ENCODE peak calls at places on chromosomes 16 and 17, in six cellular contexts. Q, W, F, L, S and Y are unnamed samples.

GRCh38 chr16:27385398-27385797 is 16.6 kb upstream of the IL21R start:
- DNase-seq in Q (no peak), W (no peak), F (no peak), L (no peak), S (no peak), Y (no peak)

GRCh38 chr16:9134739-9135138 is 43.3 kb downstream of the HAPSTR1 start:
- DNase-seq in Q (peak; percentile 63), W (peak; percentile 38), F (peak; percentile 37), L (peak; percentile 18), S (peak; percentile 63), Y (peak; percentile 22)

GRCh38 chr17:60577147-60577925 is 22.7 kb upstream of the PPM1D start:
- DNase-seq in Q (peak; percentile 75), W (no peak), F (no peak), L (no peak), S (peak; percentile 25), Y (no peak)

GRCh38 chr17:5049314-5049819 is 14.1 kb upstream of the SLC52A1 start:
- DNase-seq in Q (no peak), W (peak; percentile 84), F (peak; percentile 74), L (peak; percentile 63), S (peak; percentile 46), Y (no peak)

GRCh38 chr17:67575325-67575724 is 142.4 kb upstream of the NOL11 start:
- DNase-seq in Q (no peak), W (no peak), F (no peak), L (no peak), S (peak; percentile 22), Y (no peak)

GRCh38 chr17:79027274-79027924 is 3.4 kb downstream of the C1QTNF1 start:
- DNase-seq in Q (no peak), W (no peak), F (no peak), L (no peak), S (no peak), Y (peak; percentile 74)

GRCh38 chr16:31181102-31181830 is 1.3 kb downstream of the FUS start:
- DNase-seq in Q (peak; percentile 53), W (no peak), F (no peak), L (peak; percentile 33), S (peak; percentile 38), Y (no peak)

GRCh38 chr17:4950075-4950756 is 703 bp upstream of the ENO3 start:
- DNase-seq in Q (no peak), W (peak; percentile 35), F (peak; percentile 25), L (no peak), S (peak; percentile 75), Y (peak; percentile 84)

GRCh38 chr17:37399404-37399803 is 7.2 kb downstream of the ACACA start:
- DNase-seq in Q (no peak), W (no peak), F (no peak), L (no peak), S (no peak), Y (no peak)

GRCh38 chr17:35743911-35744328 is 9.1 kb downstream of the GAS2L2 start:
- DNase-seq in Q (peak; percentile 65), W (no peak), F (no peak), L (no peak), S (no peak), Y (peak; percentile 42)

GRCh38 chr17:8080799-8081219 is 6.7 kb downstream of the ALOX12B start:
- DNase-seq in Q (no peak), W (no peak), F (no peak), L (no peak), S (no peak), Y (no peak)

GRCh38 chr16:50853329-50853728 is 111.4 kb downstream of the CYLD start:
- DNase-seq in Q (no peak), W (no peak), F (no peak), L (no peak), S (no peak), Y (no peak)

GRCh38 chr16:25914357-25914962 is 222.7 kb downstream of the HS3ST4 start:
- DNase-seq in Q (no peak), W (no peak), F (no peak), L (no peak), S (no peak), Y (no peak)

GRCh38 chr16:83245061-83245460 is 562.7 kb upstream of the HSBP1 start:
- DNase-seq in Q (peak; percentile 26), W (no peak), F (no peak), L (no peak), S (no peak), Y (no peak)

GRCh38 chr16:81778861-81779539 is at the start of gene PLCG2:
- DNase-seq in Q (peak; percentile 40), W (peak; percentile 32), F (peak; percentile 11), L (peak; percentile 38), S (peak; percentile 87), Y (peak; percentile 75)

GRCh38 chr17:44557653-44558285 is 485 bp downstream of the FZD2 start:
- DNase-seq in Q (peak; percentile 67), W (no peak), F (no peak), L (no peak), S (peak; percentile 33), Y (no peak)

GRCh38 chr17:2171725-2172446 is 117.0 kb downstream of the HIC1 start:
- DNase-seq in Q (peak; percentile 99), W (no peak), F (no peak), L (no peak), S (peak; percentile 60), Y (no peak)

GRCh38 chr17:78575340-78575739 is 1.9 kb downstream of the DNAH17 start:
- DNase-seq in Q (no peak), W (no peak), F (no peak), L (no peak), S (no peak), Y (no peak)

GRCh38 chr17:2712300-2713043 is 908 bp upstream of the CLUH start:
- DNase-seq in Q (no peak), W (no peak), F (no peak), L (no peak), S (no peak), Y (peak; percentile 78)

GRCh38 chr17:6269474-6269873 is 165.4 kb downstream of the AIPL1 start:
- DNase-seq in Q (peak; percentile 40), W (peak; percentile 4), F (no peak), L (no peak), S (peak; percentile 10), Y (no peak)

GRCh38 chr17:18182190-18182977 is 1.2 kb upstream of the ALKBH5 start:
- DNase-seq in Q (peak; percentile 37), W (peak; percentile 8), F (no peak), L (no peak), S (peak; percentile 50), Y (no peak)

GRCh38 chr17:6402258-6402657 is 32.7 kb downstream of the AIPL1 start:
- DNase-seq in Q (no peak), W (no peak), F (no peak), L (no peak), S (no peak), Y (no peak)

GRCh38 chr16:89150090-89150835 is 21.3 kb upstream of the CDH15 start:
- DNase-seq in Q (no peak), W (no peak), F (no peak), L (no peak), S (no peak), Y (no peak)

GRCh38 chr16:79528281-79528680 is 72.3 kb downstream of the MAF start:
- DNase-seq in Q (no peak), W (no peak), F (no peak), L (no peak), S (no peak), Y (no peak)

GRCh38 chr16:81435567-81435966 is 9.0 kb upstream of the CMIP start:
- DNase-seq in Q (no peak), W (no peak), F (no peak), L (no peak), S (no peak), Y (no peak)

DNA sequence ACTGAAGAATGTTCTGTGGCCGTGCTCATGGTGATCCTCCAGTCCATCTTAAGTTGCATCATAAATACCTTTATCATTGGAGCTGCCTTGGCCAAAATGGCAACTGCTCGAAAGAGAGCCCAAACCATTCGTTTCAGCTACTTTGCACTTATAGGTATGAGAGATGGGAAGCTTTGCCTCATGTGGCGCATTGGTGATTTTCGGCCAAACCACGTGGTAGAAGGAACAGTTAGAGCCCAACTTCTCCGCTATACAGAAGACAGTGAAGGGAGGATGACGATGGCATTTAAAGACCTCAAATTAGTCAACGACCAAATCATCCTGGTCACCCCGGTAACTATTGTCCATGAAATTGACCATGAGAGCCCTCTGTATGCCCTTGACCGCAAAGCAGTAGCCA is 36.8 kb upstream of the KCNJ2 start:
- DNase-seq in Q (no peak), W (no peak), F (no peak), L (no peak), S (no peak), Y (no peak)
- H3K4me1 ChIP-seq in Q (no peaks in the 10 kb centered on the region), W (no peaks in the 10 kb centered on the region), F (no peaks in the 10 kb centered on the region), L (no peaks in the 10 kb centered on the region), S (peaks cover 16% of the 10 kb centered on the region), Y (peaks cover 17% of the 10 kb centered on the region)

DNA sequence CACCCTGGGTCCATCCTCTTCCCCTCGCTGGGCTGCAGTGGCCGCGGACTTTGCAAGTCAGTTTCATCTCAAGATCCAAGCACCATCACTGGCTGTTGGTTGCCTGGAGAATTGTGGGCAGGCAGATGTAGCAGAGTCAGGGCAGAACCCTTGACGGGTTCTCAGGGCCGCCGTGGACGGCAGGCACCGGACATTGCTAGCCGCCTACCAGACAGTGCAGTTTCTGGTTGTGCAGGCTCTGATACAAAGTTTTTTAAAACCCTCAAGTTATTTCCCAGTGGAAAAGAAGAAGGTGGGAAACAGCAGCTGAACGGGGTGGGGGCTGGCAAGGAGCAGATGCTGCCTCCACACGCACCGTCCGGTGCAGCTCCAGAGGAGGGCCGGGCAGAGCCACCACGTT is 3.4 kb downstream of the MAPK8IP3 start:
- DNase-seq in Q (no peak), W (no peak), F (no peak), L (no peak), S (no peak), Y (no peak)
- H3K4me1 ChIP-seq in Q (peaks cover 37% of the 10 kb centered on the region), W (peaks cover 40% of the 10 kb centered on the region), F (peaks cover 18% of the 10 kb centered on the region), L (peaks cover 21% of the 10 kb centered on the region), S (peaks cover 17% of the 10 kb centered on the region), Y (peaks cover 46% of the 10 kb centered on the region)

DNA sequence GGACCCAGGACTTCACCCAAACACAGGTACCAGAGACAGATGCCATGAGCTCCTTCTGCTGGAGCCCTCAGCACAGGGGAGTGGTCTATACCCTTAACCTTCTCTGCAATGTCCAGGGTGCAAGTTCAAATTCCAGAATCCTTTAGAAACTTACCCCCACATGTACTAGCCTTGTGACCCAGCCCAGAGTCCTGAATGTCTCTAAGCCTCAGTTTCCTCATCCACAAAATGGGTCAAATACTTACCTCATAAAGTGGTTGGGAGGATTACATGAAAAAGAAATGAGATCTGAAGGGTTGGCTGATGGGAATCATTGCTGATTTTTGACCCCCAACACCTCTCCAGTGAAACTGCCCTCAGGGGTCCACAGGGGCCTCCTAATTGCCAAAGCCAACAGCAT is 21.7 kb downstream of the COTL1 start:
- DNase-seq in Q (no peak), W (no peak), F (no peak), L (no peak), S (no peak), Y (no peak)
- H3K4me1 ChIP-seq in Q (peaks cover 41% of the 10 kb centered on the region), W (peaks cover 91% of the 10 kb centered on the region), F (peaks cover 74% of the 10 kb centered on the region), L (peaks cover 71% of the 10 kb centered on the region), S (peaks cover 43% of the 10 kb centered on the region), Y (peaks cover 32% of the 10 kb centered on the region)

GRCh38 chr17:50274945-50275221 is 617 bp downstream of the TMEM92 start:
- DNase-seq in Q (no peak), W (no peak), F (no peak), L (no peak), S (peak; percentile 2), Y (no peak)

GRCh38 chr17:50278526-50279180 is 4.4 kb downstream of the TMEM92 start:
- DNase-seq in Q (no peak), W (no peak), F (no peak), L (no peak), S (no peak), Y (no peak)

GRCh38 chr17:50275279-50275678 is 1.0 kb downstream of the TMEM92 start:
- DNase-seq in Q (no peak), W (no peak), F (no peak), L (no peak), S (no peak), Y (peak; percentile 43)

GRCh38 chr17:50277357-50277754 is 3.1 kb downstream of the TMEM92 start:
- DNase-seq in Q (no peak), W (no peak), F (no peak), L (no peak), S (no peak), Y (no peak)

GRCh38 chr17:50276588-50277356 is 2.5 kb downstream of the TMEM92 start:
- DNase-seq in Q (no peak), W (no peak), F (no peak), L (no peak), S (no peak), Y (no peak)
- H3K4me1 ChIP-seq in Q (peaks cover 6% of the 10 kb centered on the region), W (peaks cover 4% of the 10 kb centered on the region), F (no peaks in the 10 kb centered on the region), L (peaks cover 8% of the 10 kb centered on the region), S (peaks cover 32% of the 10 kb centered on the region), Y (peaks cover 22% of the 10 kb centered on the region)